ENCODE peak calls at places on chromosome 18, in seven cellular contexts. One of them, this sample, is unnamed.

GRCh38 chr18:29083545-29083944 is 906.6 kb upstream of the CDH2 start:
- DNase-seq in Peyer's patch: no peak
- DNase-seq in upper lobe of left lung: no peak
- DNase-seq in IMR-90: peak; percentile 2
- DNase-seq in ovary: no peak
- DNase-seq in stomach: no peak
- DNase-seq in A549: no peak
- DNase-seq in this sample: no peak

GRCh38 chr18:24802439-24802838 is 342.0 kb downstream of the HRH4 start:
- DNase-seq in Peyer's patch: peak; percentile 55
- DNase-seq in upper lobe of left lung: no peak
- DNase-seq in IMR-90: no peak
- DNase-seq in ovary: no peak
- DNase-seq in stomach: no peak
- DNase-seq in A549: no peak
- DNase-seq in this sample: no peak

GRCh38 chr18:49048361-49048760 is 97.6 kb upstream of the SMAD7 start:
- DNase-seq in Peyer's patch: no peak
- DNase-seq in upper lobe of left lung: no peak
- DNase-seq in IMR-90: peak; percentile 96
- DNase-seq in ovary: no peak
- DNase-seq in stomach: no peak
- DNase-seq in A549: no peak
- DNase-seq in this sample: no peak

GRCh38 chr18:79871026-79871390 is 73.3 kb downstream of the KCNG2 start:
- DNase-seq in Peyer's patch: no peak
- DNase-seq in upper lobe of left lung: peak; percentile 72
- DNase-seq in IMR-90: no peak
- DNase-seq in ovary: no peak
- DNase-seq in stomach: no peak
- DNase-seq in A549: no peak
- DNase-seq in this sample: no peak

GRCh38 chr18:22434973-22435608 is 17.4 kb upstream of the CTAGE1 start:
- DNase-seq in Peyer's patch: no peak
- DNase-seq in upper lobe of left lung: no peak
- DNase-seq in IMR-90: peak; percentile 91
- DNase-seq in ovary: no peak
- DNase-seq in stomach: no peak
- DNase-seq in A549: peak; percentile 34
- DNase-seq in this sample: no peak

GRCh38 chr18:9475643-9476580 is 599 bp downstream of the RALBP1 start:
- DNase-seq in Peyer's patch: no peak
- DNase-seq in upper lobe of left lung: no peak
- DNase-seq in IMR-90: peak; percentile 39
- DNase-seq in ovary: no peak
- DNase-seq in stomach: no peak
- DNase-seq in A549: no peak
- DNase-seq in this sample: no peak

GRCh38 chr18:21366896-21367295 is 124.9 kb downstream of the GREB1L start:
- DNase-seq in Peyer's patch: no peak
- DNase-seq in upper lobe of left lung: no peak
- DNase-seq in IMR-90: no peak
- DNase-seq in ovary: no peak
- DNase-seq in stomach: no peak
- DNase-seq in A549: no peak
- DNase-seq in this sample: no peak

GRCh38 chr18:29605365-29605764 is 1428.4 kb upstream of the CDH2 start:
- DNase-seq in Peyer's patch: no peak
- DNase-seq in upper lobe of left lung: no peak
- DNase-seq in IMR-90: no peak
- DNase-seq in ovary: no peak
- DNase-seq in stomach: no peak
- DNase-seq in A549: no peak
- DNase-seq in this sample: no peak

GRCh38 chr18:44594779-44595467 is 85.8 kb upstream of the SETBP1 start:
- DNase-seq in Peyer's patch: no peak
- DNase-seq in upper lobe of left lung: no peak
- DNase-seq in IMR-90: peak; percentile 59
- DNase-seq in ovary: no peak
- DNase-seq in stomach: no peak
- DNase-seq in A549: no peak
- DNase-seq in this sample: no peak
- H3K4me1 ChIP-seq in Peyer's patch: no peaks in the 10 kb centered on the region
- H3K4me1 ChIP-seq in upper lobe of left lung: no peaks in the 10 kb centered on the region
- H3K4me1 ChIP-seq in IMR-90: peaks cover under 1% of the 10 kb centered on the region
- H3K4me1 ChIP-seq in ovary: peaks cover 4% of the 10 kb centered on the region
- H3K4me1 ChIP-seq in stomach: peaks cover 42% of the 10 kb centered on the region
- H3K4me1 ChIP-seq in A549: peaks cover 15% of the 10 kb centered on the region
- H3K4me1 ChIP-seq in this sample: peaks cover 60% of the 10 kb centered on the region

DNA sequence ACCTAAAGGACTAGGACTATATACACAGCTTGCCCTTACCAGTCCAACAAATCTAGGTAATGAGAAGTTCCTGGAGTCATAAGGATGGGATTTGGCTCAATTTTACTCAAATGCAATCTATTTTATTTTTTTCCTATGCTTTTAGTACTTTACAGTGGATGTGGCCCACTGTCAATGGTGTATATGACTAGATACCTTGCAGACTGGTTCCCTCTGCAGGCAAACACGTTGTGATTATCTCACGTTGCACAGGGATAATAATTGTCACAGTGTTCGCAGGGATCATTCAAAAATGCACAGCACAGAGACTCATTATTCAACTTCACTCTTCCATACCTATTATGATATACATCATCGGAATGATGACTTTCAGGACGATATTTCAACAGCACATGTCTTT is 359.7 kb downstream of the MBD2 start:
- DNase-seq in Peyer's patch: no peak
- DNase-seq in upper lobe of left lung: no peak
- DNase-seq in IMR-90: no peak
- DNase-seq in ovary: no peak
- DNase-seq in stomach: no peak
- DNase-seq in A549: no peak
- DNase-seq in this sample: no peak
- TF ChIP-seq CTCF in Peyer's patch: no peak
- TF ChIP-seq CTCF in upper lobe of left lung: no peak
- TF ChIP-seq CTCF in IMR-90: no peak
- TF ChIP-seq CTCF in ovary: no peak
- TF ChIP-seq CTCF in stomach: no peak
- TF ChIP-seq CTCF in A549: no peak
- TF ChIP-seq CTCF in this sample: no peak

GRCh38 chr18:12038082-12038660 is 55.5 kb upstream of the ANKRD62 start:
- DNase-seq in Peyer's patch: no peak
- DNase-seq in upper lobe of left lung: peak; percentile 85
- DNase-seq in IMR-90: no peak
- DNase-seq in ovary: no peak
- DNase-seq in stomach: peak; percentile 40
- DNase-seq in A549: no peak
- DNase-seq in this sample: peak; percentile 57

GRCh38 chr18:12035481-12035880 is 54.2 kb downstream of the IMPA2 start:
- DNase-seq in Peyer's patch: no peak
- DNase-seq in upper lobe of left lung: no peak
- DNase-seq in IMR-90: no peak
- DNase-seq in ovary: no peak
- DNase-seq in stomach: no peak
- DNase-seq in A549: no peak
- DNase-seq in this sample: no peak

GRCh38 chr18:12036201-12036751 is 55.0 kb downstream of the IMPA2 start:
- DNase-seq in Peyer's patch: no peak
- DNase-seq in upper lobe of left lung: no peak
- DNase-seq in IMR-90: no peak
- DNase-seq in ovary: no peak
- DNase-seq in stomach: no peak
- DNase-seq in A549: no peak
- DNase-seq in this sample: no peak

GRCh38 chr18:12041561-12041960 is 52.1 kb upstream of the ANKRD62 start:
- DNase-seq in Peyer's patch: no peak
- DNase-seq in upper lobe of left lung: no peak
- DNase-seq in IMR-90: peak; percentile 93
- DNase-seq in ovary: no peak
- DNase-seq in stomach: no peak
- DNase-seq in A549: peak; percentile 54
- DNase-seq in this sample: no peak

DNA sequence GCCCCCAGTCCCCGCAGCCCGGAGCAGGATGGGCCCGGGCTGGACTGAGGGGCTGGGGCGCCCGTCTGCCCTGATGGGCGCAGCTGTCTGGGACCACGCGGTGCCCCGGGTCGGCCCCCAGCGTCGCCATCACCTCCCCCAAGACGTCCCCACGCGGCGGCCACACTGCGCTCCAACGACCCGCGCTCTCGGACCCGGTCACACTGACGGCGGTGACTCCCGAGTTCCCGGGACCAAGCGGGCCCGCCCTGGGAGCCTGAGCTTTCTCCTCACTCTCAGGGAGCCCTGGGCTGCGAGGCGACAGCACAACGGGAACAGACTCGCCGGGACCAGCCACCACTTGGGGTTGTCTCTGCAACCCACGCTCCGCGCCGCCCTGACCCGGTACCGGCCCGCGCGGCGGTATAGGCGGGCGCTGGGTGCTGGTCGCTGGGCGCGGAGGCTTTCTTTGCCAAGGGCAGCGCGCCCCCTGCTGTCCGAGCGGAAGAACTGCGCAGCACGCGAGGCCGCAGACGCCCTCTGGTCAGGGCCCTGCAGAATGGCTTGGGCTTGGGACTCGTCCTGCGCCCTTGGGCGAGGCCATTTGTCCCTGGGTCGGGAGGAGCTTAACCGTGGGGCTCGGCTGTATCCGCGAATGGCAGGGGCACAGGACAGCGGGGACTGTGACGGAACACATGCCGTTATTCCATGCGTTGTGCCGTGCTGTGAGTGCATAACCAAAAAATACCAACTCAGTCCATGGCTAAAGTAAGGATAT is 54.8 kb upstream of the ANKRD62 start:
- DNase-seq in Peyer's patch: peak; percentile 91
- DNase-seq in upper lobe of left lung: peak; percentile 94
- DNase-seq in IMR-90: peak; percentile 65
- DNase-seq in ovary: peak; percentile 81
- DNase-seq in stomach: peak; percentile 90
- DNase-seq in A549: peak; percentile 84
- DNase-seq in this sample: peak; percentile 89
- TF ChIP-seq POLR2A in Peyer's patch: no peak
- TF ChIP-seq POLR2A in upper lobe of left lung: peak; percentile 9
- TF ChIP-seq POLR2A in IMR-90: peak; percentile 40
- TF ChIP-seq POLR2A in ovary: no peak
- TF ChIP-seq POLR2A in stomach: no peak
- TF ChIP-seq POLR2A in A549: no peak
- TF ChIP-seq POLR2A in this sample: peak; percentile 29

DNA sequence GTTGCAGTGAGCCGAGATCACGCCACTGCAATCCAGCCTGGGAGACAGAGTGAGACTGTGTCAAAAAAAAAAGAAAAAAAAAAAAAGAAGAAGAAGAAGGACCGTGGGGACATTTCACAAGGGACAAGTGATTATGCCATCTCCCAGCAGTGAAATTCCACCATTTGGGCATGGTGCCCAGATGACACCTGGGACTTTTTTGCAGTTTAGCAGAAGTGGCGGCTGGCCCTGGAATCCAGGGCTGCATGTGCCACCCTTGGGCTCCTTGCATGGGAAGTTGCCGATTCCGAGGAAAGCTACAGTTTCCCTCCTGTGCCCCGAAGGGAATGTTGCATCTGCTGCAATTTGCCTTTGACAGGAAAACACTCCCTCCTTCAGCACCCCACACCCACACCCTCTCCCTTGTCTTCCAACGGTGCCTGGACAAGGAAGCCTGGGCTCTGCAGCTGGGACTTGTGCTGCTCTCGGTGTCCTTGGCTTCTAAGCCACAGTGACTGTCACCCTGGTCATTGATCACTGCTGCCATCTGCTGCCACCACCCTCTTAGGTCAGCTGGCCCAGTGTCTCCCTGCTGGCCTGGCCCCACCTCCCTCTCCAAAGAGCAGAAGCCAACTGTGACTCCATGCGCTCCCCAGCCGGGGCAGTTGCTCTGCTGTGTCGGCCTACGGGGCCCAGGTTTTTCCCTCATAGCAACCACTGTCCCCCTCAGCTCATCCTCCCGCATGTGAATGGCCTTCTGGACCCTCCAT is 56.4 kb upstream of the LRRC30 start:
- DNase-seq in Peyer's patch: no peak
- DNase-seq in upper lobe of left lung: no peak
- DNase-seq in IMR-90: no peak
- DNase-seq in ovary: no peak
- DNase-seq in stomach: no peak
- DNase-seq in A549: no peak
- DNase-seq in this sample: no peak
- H3K4me1 ChIP-seq in Peyer's patch: no peaks in the 10 kb centered on the region
- H3K4me1 ChIP-seq in upper lobe of left lung: no peaks in the 10 kb centered on the region
- H3K4me1 ChIP-seq in IMR-90: no peaks in the 10 kb centered on the region
- H3K4me1 ChIP-seq in ovary: no peaks in the 10 kb centered on the region
- H3K4me1 ChIP-seq in stomach: no peaks in the 10 kb centered on the region
- H3K4me1 ChIP-seq in A549: no peaks in the 10 kb centered on the region
- H3K4me1 ChIP-seq in this sample: no peaks in the 10 kb centered on the region

GRCh38 chr18:6921571-6921970 is 192.1 kb downstream of the ARHGAP28 start:
- DNase-seq in Peyer's patch: no peak
- DNase-seq in upper lobe of left lung: no peak
- DNase-seq in IMR-90: no peak
- DNase-seq in ovary: no peak
- DNase-seq in stomach: no peak
- DNase-seq in A549: no peak
- DNase-seq in this sample: no peak

GRCh38 chr18:6917082-6917481 is 187.6 kb downstream of the ARHGAP28 start:
- DNase-seq in Peyer's patch: no peak
- DNase-seq in upper lobe of left lung: no peak
- DNase-seq in IMR-90: peak; percentile 4
- DNase-seq in ovary: no peak
- DNase-seq in stomach: no peak
- DNase-seq in A549: no peak
- DNase-seq in this sample: no peak

GRCh38 chr18:6923220-6923619 is 193.7 kb downstream of the ARHGAP28 start:
- DNase-seq in Peyer's patch: no peak
- DNase-seq in upper lobe of left lung: no peak
- DNase-seq in IMR-90: no peak
- DNase-seq in ovary: no peak
- DNase-seq in stomach: no peak
- DNase-seq in A549: no peak
- DNase-seq in this sample: no peak

DNA sequence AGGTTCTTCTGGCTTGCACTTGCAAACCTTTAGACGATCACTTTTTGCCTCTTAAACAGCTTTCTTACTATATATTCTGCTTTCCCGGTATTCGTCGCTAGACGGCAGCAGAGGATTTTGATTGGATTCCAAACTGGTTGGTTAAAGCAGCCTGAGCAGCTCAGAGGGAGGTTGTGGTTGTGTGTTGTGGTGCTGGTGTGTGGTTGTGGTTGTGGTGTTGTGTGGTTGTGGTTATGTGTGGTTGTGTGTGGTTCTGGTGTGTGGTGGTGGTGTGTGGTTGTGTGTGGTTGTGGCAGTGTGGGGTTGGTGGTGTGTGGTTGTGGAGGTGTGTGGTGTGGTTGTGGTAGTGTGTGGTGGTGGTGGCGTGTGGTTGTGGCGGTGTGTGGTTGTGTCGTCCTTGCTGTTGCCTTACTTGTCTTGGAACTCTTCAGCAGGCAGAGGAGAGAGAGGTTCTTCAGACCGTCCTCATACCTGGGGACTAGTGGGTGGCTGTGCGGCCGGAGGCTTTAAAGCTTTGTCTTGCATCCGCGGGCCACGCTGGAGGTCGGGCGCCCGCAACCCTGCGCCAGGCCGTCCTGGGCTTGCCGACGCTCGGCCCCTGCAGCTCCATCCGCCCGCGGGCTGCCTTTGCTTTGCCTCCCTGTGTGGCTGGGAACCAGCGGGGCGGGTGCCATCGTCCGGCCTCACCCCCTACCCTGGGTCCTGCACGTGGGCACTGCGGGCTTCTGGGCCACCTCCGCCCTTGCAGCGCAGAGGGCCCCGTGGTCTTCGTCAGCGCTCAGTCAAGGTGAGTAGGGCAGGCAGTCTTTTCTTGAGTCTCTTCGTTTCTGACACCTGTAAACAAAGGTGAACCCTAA is 190.8 kb downstream of the ARHGAP28 start:
- DNase-seq in Peyer's patch: no peak
- DNase-seq in upper lobe of left lung: peak; percentile 73
- DNase-seq in IMR-90: peak; percentile 68
- DNase-seq in ovary: peak; percentile 40
- DNase-seq in stomach: peak; percentile 77
- DNase-seq in A549: peak; percentile 63
- DNase-seq in this sample: no peak
- TF ChIP-seq CTCF in Peyer's patch: peak; percentile 40
- TF ChIP-seq CTCF in upper lobe of left lung: peak; percentile 53
- TF ChIP-seq CTCF in IMR-90: peak; percentile 82
- TF ChIP-seq CTCF in ovary: no peak
- TF ChIP-seq CTCF in stomach: no peak
- TF ChIP-seq CTCF in A549: peak; percentile 73
- TF ChIP-seq CTCF in this sample: peak; percentile 29